ENCODE peak calls at places on chromosomes 11 and 22, in four cellular contexts. F is stimulated activated CD4-positive, alpha-beta T cell treated with anti-CD3 and anti-CD28 coated beads, Interleukin-15, amount 100 ng/mL, for 24 hours; E is sigmoid colon; C is T-helper 17 cell. U is an unnamed sample.
A peak's percentile ranks its signal among the peaks of the same experiment; 100 is the strongest.

GRCh38 chr11:130103296-130103814 is 33.7 kb downstream of the APLP2 start:
- DNase-seq in F (no peak), E (no peak), C (no peak), U (no peak)

GRCh38 chr11:79244175-79244804 is 196.5 kb downstream of the TENM4 start:
- DNase-seq in F (no peak), E (no peak), C (no peak), U (no peak)

GRCh38 chr11:111185259-111185658 is 60.3 kb upstream of the POU2AF2 start:
- DNase-seq in F (no peak), E (no peak), C (no peak), U (no peak)

GRCh38 chr11:75350122-75350742 is 1.2 kb downstream of the ARRB1 start:
- DNase-seq in F (no peak), E (no peak), C (no peak), U (no peak)

GRCh38 chr11:35587972-35588371 is 30.3 kb upstream of the FJX1 start:
- DNase-seq in F (no peak), E (no peak), C (no peak), U (no peak)

GRCh38 chr22:19916941-19917340 is 24.6 kb upstream of the COMT start:
- DNase-seq in F (no peak), E (no peak), C (no peak), U (no peak)

GRCh38 chr11:118868659-118869058 is 15.0 kb upstream of the CXCR5 start:
- DNase-seq in F (no peak), E (no peak), C (no peak), U (no peak)

GRCh38 chr11:113628912-113629311 is 77.2 kb downstream of the TMPRSS5 start:
- DNase-seq in F (no peak), E (no peak), C (no peak), U (no peak)

GRCh38 chr22:46043339-46043738 is 66.4 kb upstream of the WNT7B start:
- DNase-seq in F (no peak), E (peak; percentile 64), C (no peak), U (no peak)

GRCh38 chr11:12552677-12553076 is 121.5 kb upstream of the TEAD1 start:
- DNase-seq in F (no peak), E (peak; percentile 80), C (no peak), U (no peak)

GRCh38 chr11:71283960-71284359 is 31.6 kb upstream of the SHANK2 start:
- DNase-seq in F (no peak), E (peak; percentile 46), C (no peak), U (no peak)

GRCh38 chr11:88175004-88175706 is at the start of gene RAB38:
- DNase-seq in F (peak; percentile 58), E (peak; percentile 70), C (no peak), U (peak; percentile 58)

GRCh38 chr11:76562541-76562940 is 108.0 kb downstream of the LRRC32 start:
- DNase-seq in F (no peak), E (no peak), C (no peak), U (no peak)

GRCh38 chr11:86115542-86116385 is 46.9 kb upstream of the PICALM start:
- DNase-seq in F (no peak), E (no peak), C (no peak), U (no peak)

GRCh38 chr11:93727985-93728791 is 13.1 kb downstream of the TAF1D start:
- DNase-seq in F (peak; percentile 28), E (no peak), C (no peak), U (no peak)

U was measured in left ventricle myocardium superior.